ENCODE peak calls at places on chromosomes 7 and 10, in nine cellular contexts. O, J, Y, Z, E, N, I, B and F are unnamed samples.

GRCh38 chr7:147547252-147547897 is 1043.2 kb upstream of the C7orf33 start:
- DNase-seq in O (peak; percentile 68), J (peak; percentile 26), Y (no peak), Z (no peak), E (no peak), N (peak; percentile 25), I (no peak), B (no peak), F (peak; percentile 62)

GRCh38 chr10:6530211-6530840 is 49.8 kb downstream of the PRKCQ start:
- DNase-seq in O (no peak), J (no peak), Y (peak; percentile 78), Z (no peak), E (peak; percentile 52), N (no peak), I (no peak), B (peak; percentile 67), F (no peak)

GRCh38 chr10:24771943-24772747 is 48.5 kb upstream of the ARHGAP21 start:
- DNase-seq in O (no peak), J (no peak), Y (no peak), Z (no peak), E (no peak), N (no peak), I (no peak), B (no peak), F (no peak)

GRCh38 chr7:148664319-148664718 is 34.4 kb upstream of the CUL1 start:
- DNase-seq in O (no peak), J (no peak), Y (peak; percentile 84), Z (no peak), E (no peak), N (no peak), I (no peak), B (no peak), F (no peak)

GRCh38 chr7:103660455-103661371 is 214.7 kb upstream of the SLC26A5 start:
- DNase-seq in O (peak; percentile 92), J (no peak), Y (no peak), Z (peak; percentile 22), E (no peak), N (no peak), I (no peak), B (no peak), F (no peak)

GRCh38 chr7:108805808-108806397 is 236.2 kb downstream of the DNAJB9 start:
- DNase-seq in O (peak; percentile 55), J (no peak), Y (no peak), Z (peak; percentile 3), E (no peak), N (no peak), I (no peak), B (no peak), F (peak; percentile 35)

GRCh38 chr10:87706731-87707130 is 47.1 kb downstream of the PAPSS2 start:
- DNase-seq in O (no peak), J (no peak), Y (no peak), Z (no peak), E (no peak), N (no peak), I (no peak), B (no peak), F (no peak)

GRCh38 chr7:18235819-18236218 is 208.2 kb upstream of the PRPS1L1 start:
- DNase-seq in O (no peak), J (no peak), Y (no peak), Z (no peak), E (no peak), N (no peak), I (no peak), B (no peak), F (no peak)

GRCh38 chr10:121822724-121823123 is 105.1 kb downstream of the ATE1 start:
- DNase-seq in O (no peak), J (no peak), Y (no peak), Z (no peak), E (no peak), N (no peak), I (no peak), B (no peak), F (no peak)

GRCh38 chr10:64175271-64175962 is 654.2 kb downstream of the REEP3 start:
- DNase-seq in O (no peak), J (no peak), Y (no peak), Z (no peak), E (no peak), N (no peak), I (no peak), B (no peak), F (no peak)

GRCh38 chr7:21948364-21948763 is 2.7 kb upstream of the CDCA7L start:
- DNase-seq in O (no peak), J (no peak), Y (no peak), Z (no peak), E (no peak), N (no peak), I (no peak), B (no peak), F (no peak)

GRCh38 chr10:122464575-122464974 is 3.2 kb downstream of the HTRA1 start:
- DNase-seq in O (no peak), J (no peak), Y (peak; percentile 68), Z (no peak), E (no peak), N (no peak), I (no peak), B (no peak), F (no peak)

GRCh38 chr7:103571591-103571990 is 125.6 kb upstream of the SLC26A5 start:
- DNase-seq in O (no peak), J (no peak), Y (no peak), Z (no peak), E (no peak), N (no peak), I (no peak), B (no peak), F (no peak)

GRCh38 chr10:61903991-61904350 is 2.5 kb downstream of the ARID5B start:
- DNase-seq in O (peak; percentile 37), J (no peak), Y (no peak), Z (no peak), E (no peak), N (no peak), I (no peak), B (no peak), F (no peak)

GRCh38 chr7:31122649-31123058 is 70.5 kb downstream of the ADCYAP1R1 start:
- DNase-seq in O (peak; percentile 76), J (peak; percentile 54), Y (peak; percentile 87), Z (peak; percentile 82), E (peak; percentile 20), N (peak; percentile 81), I (peak; percentile 34), B (peak; percentile 9), F (peak; percentile 45)

GRCh38 chr7:92589056-92589455 is 1.1 kb downstream of the FAM133B start:
- DNase-seq in O (no peak), J (no peak), Y (no peak), Z (no peak), E (no peak), N (no peak), I (no peak), B (no peak), F (no peak)

GRCh38 chr10:102629661-102630614 is 14.3 kb upstream of the TRIM8 start:
- DNase-seq in O (peak; percentile 96), J (no peak), Y (no peak), Z (peak; percentile 76), E (no peak), N (no peak), I (no peak), B (no peak), F (no peak)

GRCh38 chr7:66333443-66333842 is 128.3 kb downstream of the TPST1 start:
- DNase-seq in O (peak; percentile 67), J (no peak), Y (no peak), Z (no peak), E (no peak), N (no peak), I (no peak), B (no peak), F (no peak)

GRCh38 chr10:52220947-52221346 is 93.1 kb upstream of the DKK1 start:
- DNase-seq in O (no peak), J (no peak), Y (no peak), Z (no peak), E (no peak), N (no peak), I (no peak), B (no peak), F (no peak)

GRCh38 chr10:91420868-91421267 is 10.7 kb downstream of the HECTD2 start:
- DNase-seq in O (peak; percentile 62), J (no peak), Y (no peak), Z (no peak), E (no peak), N (no peak), I (no peak), B (no peak), F (no peak)

GRCh38 chr10:129859536-129859935 is 104.5 kb downstream of the EBF3 start:
- DNase-seq in O (no peak), J (no peak), Y (no peak), Z (no peak), E (no peak), N (no peak), I (no peak), B (no peak), F (no peak)